ENCODE peak calls at places on chromosomes 2 and 18, in seven cellular contexts. E is AML-193, W is NCI-H510A treated with DMSO at 0.1 percent for 48 hours, N is lower lobe of right lung, R is erythroblast, J is NCI-H1417, I is EH. K is an unnamed sample.

GRCh38 chr2:114442545-114442944 is at the start of gene DPP10:
- DNase-seq in E (no peak), W (no peak), N (no peak), R (peak; percentile 1), J (no peak), I (peak; percentile 0), K (peak; percentile 38)

GRCh38 chr18:51857989-51858388 is 482.0 kb upstream of the DCC start:
- DNase-seq in E (no peak), W (no peak), N (no peak), R (no peak), J (no peak), I (no peak), K (no peak)

GRCh38 chr2:203450571-203450970 is 84.5 kb downstream of the RAPH1 start:
- DNase-seq in E (no peak), W (no peak), N (no peak), R (no peak), J (no peak), I (no peak), K (no peak)

GRCh38 chr2:126571403-126571802 is 84.6 kb upstream of the GYPC start:
- DNase-seq in E (no peak), W (no peak), N (no peak), R (no peak), J (no peak), I (peak; percentile 2), K (no peak)

GRCh38 chr2:162582357-162582798 is 238.4 kb downstream of the GCA start:
- DNase-seq in E (no peak), W (peak; percentile 38), N (no peak), R (no peak), J (peak; percentile 0), I (no peak), K (no peak)

GRCh38 chr2:234787114-234787513 is 164.7 kb upstream of the SH3BP4 start:
- DNase-seq in E (no peak), W (no peak), N (no peak), R (no peak), J (no peak), I (no peak), K (no peak)

GRCh38 chr18:79964330-79965118 is at the start of gene HSBP1L1:
- DNase-seq in E (no peak), W (no peak), N (peak; percentile 90), R (peak; percentile 82), J (peak; percentile 64), I (peak; percentile 50), K (peak; percentile 67)

GRCh38 chr18:59096098-59096779 is 43.4 kb upstream of the SEC11C start:
- DNase-seq in E (no peak), W (peak; percentile 100), N (no peak), R (no peak), J (peak; percentile 100), I (no peak), K (peak; percentile 30)

GRCh38 chr2:164560902-164561301 is 60.4 kb downstream of the GRB14 start:
- DNase-seq in E (no peak), W (no peak), N (no peak), R (no peak), J (no peak), I (no peak), K (no peak)

GRCh38 chr2:135840601-135841000 is 3.6 kb upstream of the LCT start:
- DNase-seq in E (no peak), W (no peak), N (no peak), R (no peak), J (no peak), I (peak; percentile 46), K (no peak)

GRCh38 chr18:34493566-34494358 is 216.3 kb upstream of the DTNA start:
- DNase-seq in E (no peak), W (peak; percentile 73), N (peak; percentile 52), R (no peak), J (peak; percentile 95), I (no peak), K (peak; percentile 24)

GRCh38 chr2:181105562-181105961 is 125.2 kb downstream of the UBE2E3 start:
- DNase-seq in E (no peak), W (no peak), N (no peak), R (no peak), J (no peak), I (peak; percentile 12), K (no peak)

GRCh38 chr2:222751238-222751637 is 79.8 kb downstream of the MOGAT1 start:
- DNase-seq in E (no peak), W (no peak), N (no peak), R (no peak), J (no peak), I (no peak), K (no peak)

GRCh38 chr2:227098162-227098515 is 65.9 kb downstream of the COL4A4 start:
- DNase-seq in E (no peak), W (no peak), N (no peak), R (no peak), J (no peak), I (no peak), K (no peak)

GRCh38 chr2:187233811-187234210 is 214.2 kb downstream of the CALCRL start:
- DNase-seq in E (no peak), W (no peak), N (no peak), R (no peak), J (no peak), I (no peak), K (no peak)

GRCh38 chr2:234212534-234212933 is 162.0 kb downstream of the SPP2 start:
- DNase-seq in E (no peak), W (no peak), N (no peak), R (no peak), J (no peak), I (no peak), K (no peak)

GRCh38 chr2:239131521-239131920 is 269.3 kb downstream of the HDAC4 start:
- DNase-seq in E (no peak), W (no peak), N (no peak), R (no peak), J (no peak), I (no peak), K (peak; percentile 75)